ENCODE peak calls at places on chromosomes 7 and 10, in five cellular contexts. One of them, this sample, is unnamed.

GRCh38 chr10:119401671-119402395 is 140.7 kb downstream of the RGS10 start:
- DNase-seq in BJ: peak
- DNase-seq in GM12865: no peak
- DNase-seq in AG09309: peak
- DNase-seq in mammary epithelial cell: peak
- DNase-seq in this sample: peak

GRCh38 chr10:21744223-21744622 is 210.2 kb downstream of the MLLT10 start:
- DNase-seq in BJ: no peak
- DNase-seq in GM12865: no peak
- DNase-seq in AG09309: no peak
- DNase-seq in mammary epithelial cell: no peak
- DNase-seq in this sample: no peak

GRCh38 chr10:97882142-97883091 is 32.8 kb downstream of the GOLGA7B start:
- DNase-seq in BJ: no peak
- DNase-seq in GM12865: no peak
- DNase-seq in AG09309: peak
- DNase-seq in mammary epithelial cell: peak
- DNase-seq in this sample: no peak

GRCh38 chr7:66460921-66461361 is 167.7 kb upstream of the KCTD7 start:
- DNase-seq in BJ: no peak
- DNase-seq in GM12865: no peak
- DNase-seq in AG09309: no peak
- DNase-seq in mammary epithelial cell: peak
- DNase-seq in this sample: no peak

GRCh38 chr10:73119457-73119856 is 9.2 kb downstream of the NUDT13 start:
- DNase-seq in BJ: no peak
- DNase-seq in GM12865: no peak
- DNase-seq in AG09309: no peak
- DNase-seq in mammary epithelial cell: no peak
- DNase-seq in this sample: no peak

GRCh38 chr10:133196221-133196920 is 33.6 kb upstream of the UTF1 start:
- DNase-seq in BJ: no peak
- DNase-seq in GM12865: no peak
- DNase-seq in AG09309: no peak
- DNase-seq in mammary epithelial cell: no peak
- DNase-seq in this sample: no peak

GRCh38 chr10:22251751-22252285 is 34.0 kb upstream of the EBLN1 start:
- DNase-seq in BJ: no peak
- DNase-seq in GM12865: peak
- DNase-seq in AG09309: no peak
- DNase-seq in mammary epithelial cell: peak
- DNase-seq in this sample: no peak

GRCh38 chr7:36132025-36132424 is 21.0 kb upstream of the EEPD1 start:
- DNase-seq in BJ: no peak
- DNase-seq in GM12865: no peak
- DNase-seq in AG09309: no peak
- DNase-seq in mammary epithelial cell: no peak
- DNase-seq in this sample: no peak

GRCh38 chr7:2170576-2171521 is 61.9 kb downstream of the MAD1L1 start:
- DNase-seq in BJ: no peak
- DNase-seq in GM12865: no peak
- DNase-seq in AG09309: no peak
- DNase-seq in mammary epithelial cell: no peak
- DNase-seq in this sample: no peak

GRCh38 chr10:48727866-48728265 is 43.2 kb downstream of the WDFY4 start:
- DNase-seq in BJ: no peak
- DNase-seq in GM12865: no peak
- DNase-seq in AG09309: no peak
- DNase-seq in mammary epithelial cell: no peak
- DNase-seq in this sample: no peak

GRCh38 chr7:50591480-50592438 is 26.6 kb upstream of the DDC start:
- DNase-seq in BJ: no peak
- DNase-seq in GM12865: no peak
- DNase-seq in AG09309: no peak
- DNase-seq in mammary epithelial cell: no peak
- DNase-seq in this sample: no peak
- TF ChIP-seq CTCF in BJ: no peak
- TF ChIP-seq CTCF in GM12865: no peak
- TF ChIP-seq CTCF in AG09309: no peak
- TF ChIP-seq CTCF in mammary epithelial cell: no peak
- TF ChIP-seq CTCF in this sample: no peak

GRCh38 chr10:68901106-68901927 is at the start of gene DDX50:
- DNase-seq in BJ: peak
- DNase-seq in GM12865: peak
- DNase-seq in AG09309: peak
- DNase-seq in mammary epithelial cell: peak
- DNase-seq in this sample: peak
- TF ChIP-seq CTCF in BJ: no peak
- TF ChIP-seq CTCF in GM12865: no peak
- TF ChIP-seq CTCF in AG09309: no peak
- TF ChIP-seq CTCF in mammary epithelial cell: no peak
- TF ChIP-seq CTCF in this sample: no peak

GRCh38 chr7:11539853-11540252 is 292.1 kb downstream of the THSD7A start:
- DNase-seq in BJ: no peak
- DNase-seq in GM12865: no peak
- DNase-seq in AG09309: no peak
- DNase-seq in mammary epithelial cell: no peak
- DNase-seq in this sample: no peak

GRCh38 chr7:11538751-11539299 is 293.2 kb downstream of the THSD7A start:
- DNase-seq in BJ: no peak
- DNase-seq in GM12865: no peak
- DNase-seq in AG09309: no peak
- DNase-seq in mammary epithelial cell: no peak
- DNase-seq in this sample: no peak

GRCh38 chr7:11541330-11541729 is 290.7 kb downstream of the THSD7A start:
- DNase-seq in BJ: no peak
- DNase-seq in GM12865: no peak
- DNase-seq in AG09309: no peak
- DNase-seq in mammary epithelial cell: no peak
- DNase-seq in this sample: no peak

DNA sequence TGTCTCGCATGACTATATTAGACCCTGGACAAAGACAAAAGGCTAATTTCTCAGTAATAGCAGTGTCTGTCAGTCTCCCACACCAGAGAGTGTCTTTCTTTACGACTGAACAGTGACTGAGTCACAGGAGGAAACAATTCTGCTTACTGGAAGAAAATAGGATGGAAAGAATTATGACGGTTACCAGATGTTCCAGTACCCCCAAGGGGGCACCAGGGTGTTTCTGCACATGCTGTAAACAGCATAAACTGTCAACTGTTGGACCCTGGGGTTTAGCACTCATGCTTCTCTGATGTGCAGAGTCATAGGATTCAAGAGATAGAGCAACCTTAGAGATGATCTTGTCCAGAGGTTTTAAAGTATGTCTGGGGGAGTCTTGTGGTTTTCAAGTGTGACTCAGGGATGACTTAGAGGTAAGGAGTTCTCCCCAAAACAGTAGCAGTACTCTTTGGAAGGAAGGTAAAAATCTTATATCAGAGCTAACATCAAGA is 291.7 kb downstream of the THSD7A start:
- DNase-seq in BJ: no peak
- DNase-seq in GM12865: no peak
- DNase-seq in AG09309: no peak
- DNase-seq in mammary epithelial cell: peak
- DNase-seq in this sample: peak
- TF ChIP-seq CTCF in BJ: no peak
- TF ChIP-seq CTCF in GM12865: no peak
- TF ChIP-seq CTCF in AG09309: no peak
- TF ChIP-seq CTCF in mammary epithelial cell: no peak
- TF ChIP-seq CTCF in this sample: no peak

GRCh38 chr7:82164813-82165212 is 278.8 kb downstream of the CACNA2D1 start:
- DNase-seq in BJ: peak
- DNase-seq in GM12865: no peak
- DNase-seq in AG09309: peak
- DNase-seq in mammary epithelial cell: peak
- DNase-seq in this sample: peak
- TF ChIP-seq CTCF in BJ: peak
- TF ChIP-seq CTCF in GM12865: no peak
- TF ChIP-seq CTCF in AG09309: peak
- TF ChIP-seq CTCF in mammary epithelial cell: peak
- TF ChIP-seq CTCF in this sample: peak

DNA sequence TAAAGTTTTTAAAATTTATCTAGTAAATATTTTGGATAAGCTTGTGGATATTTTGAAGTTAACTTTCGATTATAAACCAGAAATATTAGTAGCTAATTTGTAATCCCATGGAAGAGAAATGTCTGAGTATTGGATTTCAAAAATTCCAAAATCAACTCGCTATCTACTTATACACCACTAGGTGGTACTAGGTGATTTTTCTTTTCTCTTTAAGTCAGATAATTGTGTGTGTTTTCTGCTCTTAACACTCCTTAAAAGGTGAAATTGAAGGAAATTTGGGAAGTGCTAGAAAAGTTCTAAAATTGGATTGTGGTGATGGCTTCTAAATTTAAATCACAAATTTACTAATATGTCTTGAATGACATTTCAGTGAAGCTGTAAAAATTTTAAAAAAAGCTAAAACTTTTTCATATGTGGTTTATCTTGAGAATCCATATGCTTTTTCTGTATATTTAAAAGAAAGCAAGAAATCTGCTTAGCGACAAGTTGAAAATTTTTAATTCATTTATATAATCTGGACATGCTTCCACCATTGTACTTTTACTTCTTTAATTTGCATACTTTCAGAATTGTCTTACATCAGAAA is 90.2 kb downstream of the IPMK start:
- DNase-seq in BJ: no peak
- DNase-seq in GM12865: no peak
- DNase-seq in AG09309: no peak
- DNase-seq in mammary epithelial cell: no peak
- DNase-seq in this sample: no peak
- TF ChIP-seq CTCF in BJ: peak
- TF ChIP-seq CTCF in GM12865: peak
- TF ChIP-seq CTCF in AG09309: peak
- TF ChIP-seq CTCF in mammary epithelial cell: peak
- TF ChIP-seq CTCF in this sample: peak

GRCh38 chr10:91043173-91043910 is 122.5 kb upstream of the ANKRD1 start:
- DNase-seq in BJ: no peak
- DNase-seq in GM12865: peak
- DNase-seq in AG09309: peak
- DNase-seq in mammary epithelial cell: peak
- DNase-seq in this sample: peak
- TF ChIP-seq CTCF in BJ: peak
- TF ChIP-seq CTCF in GM12865: peak
- TF ChIP-seq CTCF in AG09309: peak
- TF ChIP-seq CTCF in mammary epithelial cell: peak
- TF ChIP-seq CTCF in this sample: peak

GRCh38 chr10:11284291-11285085 is 266.8 kb downstream of the CELF2 start:
- DNase-seq in BJ: no peak
- DNase-seq in GM12865: no peak
- DNase-seq in AG09309: no peak
- DNase-seq in mammary epithelial cell: no peak
- DNase-seq in this sample: no peak

GRCh38 chr10:11282156-11282555 is 264.5 kb downstream of the CELF2 start:
- DNase-seq in BJ: no peak
- DNase-seq in GM12865: no peak
- DNase-seq in AG09309: no peak
- DNase-seq in mammary epithelial cell: no peak
- DNase-seq in this sample: no peak

GRCh38 chr10:11286261-11286989 is 268.8 kb downstream of the CELF2 start:
- DNase-seq in BJ: no peak
- DNase-seq in GM12865: peak
- DNase-seq in AG09309: no peak
- DNase-seq in mammary epithelial cell: no peak
- DNase-seq in this sample: no peak

GRCh38 chr10:11282661-11283060 is 265.0 kb downstream of the CELF2 start:
- DNase-seq in BJ: no peak
- DNase-seq in GM12865: no peak
- DNase-seq in AG09309: no peak
- DNase-seq in mammary epithelial cell: no peak
- DNase-seq in this sample: no peak

DNA sequence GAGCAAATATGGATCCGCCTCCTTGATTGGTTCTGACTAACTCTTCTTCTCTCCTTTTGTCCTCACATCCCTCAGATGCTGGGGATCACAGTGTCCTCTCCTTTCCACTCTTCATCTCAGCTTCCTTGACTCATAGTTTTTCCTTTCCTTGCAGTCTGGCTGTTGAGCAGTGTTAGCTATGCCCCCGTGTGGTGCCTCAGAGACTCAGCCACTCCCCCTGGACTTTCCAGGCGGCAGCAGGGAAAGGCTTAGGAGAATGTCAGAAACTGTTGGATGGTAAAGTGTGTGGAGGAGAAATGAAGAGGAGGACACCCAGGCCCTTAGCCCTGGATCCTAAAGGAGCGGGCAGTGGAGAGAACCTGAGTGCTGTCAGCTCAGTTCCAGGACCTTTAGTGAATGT is 267.5 kb downstream of the CELF2 start:
- DNase-seq in BJ: no peak
- DNase-seq in GM12865: no peak
- DNase-seq in AG09309: no peak
- DNase-seq in mammary epithelial cell: no peak
- DNase-seq in this sample: no peak
- TF ChIP-seq CTCF in BJ: peak
- TF ChIP-seq CTCF in GM12865: no peak
- TF ChIP-seq CTCF in AG09309: peak
- TF ChIP-seq CTCF in mammary epithelial cell: no peak
- TF ChIP-seq CTCF in this sample: peak